ENCODE peak calls at places on chromosomes 1 and 21, in four cellular contexts. A is psoas muscle, G is fibroblast of lung, E is hepatocyte. V is an unnamed sample.
A peak's percentile ranks its signal among the peaks of the same experiment; 100 is the strongest.

GRCh38 chr1:115337633-115338456 is at the start of gene NGF:
- DNase-seq in E (peak; percentile 76), A (peak; percentile 62), G (peak; percentile 80), V (no peak)

GRCh38 chr21:20789696-20790095 is 208.5 kb upstream of the NCAM2 start:
- DNase-seq in A (no peak), E (no peak), G (no peak), V (no peak)

GRCh38 chr1:19436716-19437476 is 48.4 kb downstream of the CAPZB start:
- DNase-seq in E (peak; percentile 69), G (peak; percentile 61), A (peak; percentile 83), V (peak; percentile 17)

GRCh38 chr1:101302831-101303511 is 66.2 kb downstream of the S1PR1 start:
- DNase-seq in E (no peak), G (peak; percentile 40), A (no peak), V (no peak)

GRCh38 chr21:45284456-45284741 is 3.3 kb downstream of the POFUT2 start:
- DNase-seq in E (no peak), G (no peak), A (peak; percentile 36), V (no peak)

GRCh38 chr1:37473431-37474050 is 839 bp upstream of the ZC3H12A start:
- DNase-seq in E (peak; percentile 43), A (no peak), G (peak; percentile 37), V (peak; percentile 63)

GRCh38 chr1:27430903-27431653 is 38.7 kb downstream of the GPR3 start:
- DNase-seq in G (peak; percentile 30), A (no peak), E (no peak), V (peak; percentile 69)

GRCh38 chr1:183580281-183580682 is 10.0 kb downstream of the NCF2 start:
- DNase-seq in G (no peak), E (no peak), A (no peak), V (no peak)

GRCh38 chr1:109757936-109758786 is 5.6 kb downstream of the EPS8L3 start:
- DNase-seq in G (no peak), A (no peak), E (no peak), V (no peak)

GRCh38 chr1:232335751-232336274 is 294.1 kb downstream of the SIPA1L2 start:
- DNase-seq in E (no peak), G (no peak), A (no peak), V (no peak)

GRCh38 chr1:42334240-42335049 is 590 bp downstream of the FOXJ3 start:
- DNase-seq in A (peak; percentile 76), G (peak; percentile 45), E (peak; percentile 57), V (no peak)

GRCh38 chr1:183821309-183822080 is 16.6 kb downstream of the RGL1 start:
- DNase-seq in A (no peak), G (no peak), E (no peak), V (no peak)

GRCh38 chr1:222618880-222619321 is 1.0 kb downstream of the MIA3 start:
- DNase-seq in G (peak; percentile 48), E (peak; percentile 50), A (no peak), V (no peak)

GRCh38 chr1:3217887-3218679 is 149.1 kb downstream of the PRDM16 start:
- DNase-seq in E (no peak), G (no peak), A (no peak), V (no peak)

GRCh38 chr1:53890522-53890941 is 935 bp upstream of the YIPF1 start:
- DNase-seq in E (no peak), G (no peak), A (no peak), V (peak; percentile 1)

GRCh38 chr1:92960395-92961130 is 699 bp downstream of the DIPK1A start:
- DNase-seq in A (peak; percentile 64), G (peak; percentile 78), E (peak; percentile 85), V (peak; percentile 74)

GRCh38 chr1:154749078-154749760 is 120.9 kb downstream of the KCNN3 start:
- DNase-seq in G (peak; percentile 49), A (no peak), E (no peak), V (no peak)

GRCh38 chr21:25457411-25457810 is 149.9 kb downstream of the MRPL39 start:
- DNase-seq in G (peak; percentile 81), A (no peak), E (peak; percentile 5), V (no peak)

GRCh38 chr1:169943963-169944526 is 50.3 kb upstream of the SCYL3 start:
- DNase-seq in G (no peak), A (no peak), E (no peak), V (no peak)

GRCh38 chr21:32184485-32184884 is 94.4 kb downstream of the MIS18A start:
- DNase-seq in E (no peak), G (no peak), A (no peak), V (no peak)

GRCh38 chr1:26785611-26786436 is 1.9 kb upstream of the PIGV start:
- DNase-seq in A (no peak), G (peak; percentile 63), E (no peak), V (no peak)

GRCh38 chr1:53559391-53559815 is 100.2 kb downstream of the DMRTB1 start:
- DNase-seq in A (no peak), G (no peak), E (no peak), V (no peak)

GRCh38 chr1:45014403-45015028 is 2.5 kb downstream of the UROD start:
- DNase-seq in G (peak; percentile 72), A (peak; percentile 85), E (peak; percentile 89), V (peak; percentile 76)

GRCh38 chr1:179995576-179995975 is 41.0 kb downstream of the CEP350 start:
- DNase-seq in G (peak; percentile 59), E (no peak), A (no peak), V (no peak)

GRCh38 chr21:35179990-35180557 is 131.0 kb upstream of the RUNX1 start:
- DNase-seq in G (peak; percentile 96), E (no peak), A (no peak), V (no peak)

GRCh38 chr1:6956488-6957159 is 171.4 kb downstream of the CAMTA1 start:
- DNase-seq in E (no peak), G (no peak), A (no peak), V (no peak)

GRCh38 chr1:6957341-6957740 is 172.1 kb downstream of the CAMTA1 start:
- DNase-seq in G (no peak), E (no peak), A (no peak), V (no peak)

GRCh38 chr1:6960291-6960758 is 175.1 kb downstream of the CAMTA1 start:
- DNase-seq in E (peak; percentile 38), G (peak; percentile 63), A (peak; percentile 80), V (no peak)

GRCh38 chr1:6959491-6959890 is 174.2 kb downstream of the CAMTA1 start:
- DNase-seq in G (no peak), E (no peak), A (no peak), V (no peak)

GRCh38 chr1:6958407-6958806 is 173.2 kb downstream of the CAMTA1 start:
- DNase-seq in E (no peak), A (no peak), G (no peak), V (no peak)
- H3K4me3 ChIP-seq in E (no peak overlapping the region), A (no peak overlapping the region), G (no peak overlapping the region), V (no peak overlapping the region)

GRCh38 chr1:214401666-214402065 is 120.7 kb downstream of the SMYD2 start:
- DNase-seq in E (no peak), A (no peak), G (peak; percentile 84), V (no peak)
- H3K27ac ChIP-seq in E (no peak overlapping the region), A (no peak overlapping the region), G (no peak overlapping the region), V (no peak overlapping the region)

GRCh38 chr1:202589190-202589680 is 121.0 kb downstream of the SYT2 start:
- DNase-seq in G (peak; percentile 100), E (peak; percentile 88), A (peak; percentile 95), V (no peak)
- H3K4me3 ChIP-seq in G (no peak overlapping the region), E (no peak overlapping the region), A (no peak overlapping the region), V (no peak overlapping the region)

GRCh38 chr1:228393811-228394570 is 12.6 kb downstream of the TRIM11 start:
- DNase-seq in G (no peak), A (peak; percentile 49), E (no peak), V (no peak)
- H3K27ac ChIP-seq in G (no peak overlapping the region), A (no peak overlapping the region), E (no peak overlapping the region), V (no peak overlapping the region)